ENCODE peak calls at places on chromosomes 3 and 15, in six cellular contexts. B is left ventricle myocardium inferior, W is GM12864, C is transverse colon, F is colonic mucosa, O is hepatocyte. G is an unnamed sample.

GRCh38 chr3:181940703-181941102 is 229.0 kb downstream of the SOX2 start:
- DNase-seq in B (no peak), W (no peak), C (no peak), F (no peak), O (no peak), G (no peak)

GRCh38 chr3:122215592-122216298 is 32.3 kb downstream of the CASR start:
- DNase-seq in B (no peak), W (no peak), C (no peak), F (no peak), O (no peak), G (no peak)

GRCh38 chr3:72584262-72584661 is 264.0 kb downstream of the SHQ1 start:
- DNase-seq in B (no peak), W (no peak), C (no peak), F (no peak), O (no peak), G (no peak)

GRCh38 chr3:195081242-195081963 is 189.6 kb downstream of the XXYLT1 start:
- DNase-seq in B (peak; percentile 13), W (no peak), C (no peak), F (no peak), O (no peak), G (no peak)

GRCh38 chr3:43707998-43708397 is 17.3 kb downstream of the ABHD5 start:
- DNase-seq in B (no peak), W (no peak), C (no peak), F (no peak), O (no peak), G (no peak)

GRCh38 chr3:129063091-129063640 is 2.6 kb downstream of the GP9 start:
- DNase-seq in B (no peak), W (no peak), C (no peak), F (no peak), O (no peak), G (no peak)

GRCh38 chr3:73552700-73553099 is 72.0 kb downstream of the PDZRN3 start:
- DNase-seq in B (no peak), W (no peak), C (no peak), F (no peak), O (no peak), G (no peak)

GRCh38 chr3:69288161-69288895 is 97.6 kb downstream of the FRMD4B start:
- DNase-seq in B (no peak), W (no peak), C (no peak), F (no peak), O (no peak), G (peak; percentile 86)

GRCh38 chr3:15636028-15636709 is 34.6 kb downstream of the BTD start:
- DNase-seq in B (no peak), W (no peak), C (no peak), F (no peak), O (no peak), G (peak; percentile 82)

GRCh38 chr3:70358978-70359580 is 46.6 kb upstream of the MDFIC2 start:
- DNase-seq in B (no peak), W (no peak), C (no peak), F (peak; percentile 19), O (peak; percentile 35), G (peak; percentile 43)

GRCh38 chr15:77644543-77645247 is 12.0 kb upstream of the LINGO1 start:
- DNase-seq in B (no peak), W (no peak), C (peak; percentile 18), F (no peak), O (no peak), G (no peak)

GRCh38 chr3:160801386-160802118 is 45.5 kb downstream of the PPM1L start:
- DNase-seq in B (peak; percentile 24), W (peak; percentile 27), C (peak; percentile 63), F (peak; percentile 65), O (peak; percentile 43), G (peak; percentile 82)

GRCh38 chr3:151276038-151277027 is 2.0 kb downstream of the P2RY14 start:
- DNase-seq in B (no peak), W (no peak), C (no peak), F (no peak), O (no peak), G (peak; percentile 52)

GRCh38 chr3:40130721-40131120 is 178.8 kb upstream of the EIF1B start:
- DNase-seq in B (no peak), W (no peak), C (no peak), F (no peak), O (no peak), G (no peak)

GRCh38 chr3:12663311-12663935 is 494 bp downstream of the RAF1 start:
- DNase-seq in B (peak; percentile 39), W (no peak), C (peak; percentile 48), F (peak; percentile 55), O (peak; percentile 53), G (no peak)

GRCh38 chr15:39429898-39430357 is 151.0 kb upstream of the THBS1 start:
- DNase-seq in B (no peak), W (no peak), C (no peak), F (no peak), O (peak; percentile 19), G (peak; percentile 72)

GRCh38 chr3:184647405-184647936 is 64.4 kb downstream of the MAGEF1 start:
- DNase-seq in B (no peak), W (no peak), C (no peak), F (no peak), O (no peak), G (no peak)

GRCh38 chr3:195907730-195908438 is 467 bp downstream of the TNK2 start:
- DNase-seq in B (no peak), W (no peak), C (peak; percentile 71), F (peak; percentile 67), O (peak; percentile 68), G (peak; percentile 73)

GRCh38 chr15:61169904-61170695 is 59.0 kb downstream of the RORA start:
- DNase-seq in B (no peak), W (peak; percentile 36), C (no peak), F (no peak), O (no peak), G (peak; percentile 65)

GRCh38 chr3:129173206-129173605 is 10.5 kb downstream of the CNBP start:
- DNase-seq in B (no peak), W (no peak), C (no peak), F (no peak), O (no peak), G (no peak)

GRCh38 chr3:17800232-17800631 is 57.8 kb upstream of the TBC1D5 start:
- DNase-seq in B (no peak), W (no peak), C (no peak), F (no peak), O (no peak), G (no peak)

GRCh38 chr3:194964809-194965208 is 279.1 kb downstream of the FAM43A start:
- DNase-seq in B (no peak), W (no peak), C (no peak), F (no peak), O (no peak), G (no peak)

GRCh38 chr3:9091811-9092210 is 128.5 kb upstream of the RAD18 start:
- DNase-seq in B (no peak), W (no peak), C (no peak), F (no peak), O (no peak), G (no peak)

GRCh38 chr3:180059351-180059750 is 22.6 kb upstream of the PEX5L start:
- DNase-seq in B (no peak), W (no peak), C (no peak), F (no peak), O (no peak), G (no peak)

GRCh38 chr3:180066598-180066997 is 29.9 kb upstream of the PEX5L start:
- DNase-seq in B (no peak), W (no peak), C (no peak), F (no peak), O (no peak), G (no peak)

GRCh38 chr3:180062771-180063170 is 26.0 kb upstream of the PEX5L start:
- DNase-seq in B (no peak), W (no peak), C (no peak), F (no peak), O (no peak), G (no peak)

GRCh38 chr3:180063783-180064182 is 27.0 kb upstream of the PEX5L start:
- DNase-seq in B (no peak), W (no peak), C (no peak), F (no peak), O (no peak), G (no peak)
- TF ChIP-seq CTCF in B (no peak), W (no peak), C (no peak), F (no peak), O (no peak), G (no peak)

GRCh38 chr3:180417241-180417640 is 184.7 kb upstream of the TTC14 start:
- DNase-seq in B (no peak), W (no peak), C (no peak), F (no peak), O (no peak), G (no peak)

GRCh38 chr3:180421711-180422110 is 180.3 kb upstream of the TTC14 start:
- DNase-seq in B (no peak), W (no peak), C (no peak), F (no peak), O (no peak), G (no peak)

GRCh38 chr3:180420804-180421203 is 181.2 kb upstream of the TTC14 start:
- DNase-seq in B (no peak), W (no peak), C (no peak), F (no peak), O (no peak), G (no peak)

GRCh38 chr3:180421221-180421620 is 180.7 kb upstream of the TTC14 start:
- DNase-seq in B (no peak), W (no peak), C (no peak), F (no peak), O (no peak), G (no peak)

GRCh38 chr3:180420016-180420415 is 181.9 kb upstream of the TTC14 start:
- DNase-seq in B (no peak), W (no peak), C (no peak), F (no peak), O (no peak), G (no peak)
- H3K4me3 ChIP-seq in B (no peak overlapping the region), W (no peak overlapping the region), C (no peak overlapping the region), F (no peak overlapping the region), O (no peak overlapping the region), G (no peak overlapping the region)

GRCh38 chr3:149958171-149958796 is 12.4 kb downstream of the PFN2 start:
- DNase-seq in B (no peak), W (no peak), C (no peak), F (no peak), O (no peak), G (peak; percentile 9)
- TF ChIP-seq CTCF in B (no peak), W (no peak), C (no peak), F (no peak), O (no peak), G (no peak)

GRCh38 chr3:23942546-23942945 is 2.5 kb upstream of the NR1D2 start:
- DNase-seq in B (no peak), W (no peak), C (no peak), F (no peak), O (no peak), G (no peak)

GRCh38 chr3:23944861-23945652 is at the start of gene NR1D2:
- DNase-seq in B (peak; percentile 88), W (no peak), C (peak; percentile 89), F (peak; percentile 87), O (peak; percentile 95), G (peak; percentile 93)

GRCh38 chr3:23944007-23944760 is 902 bp upstream of the NR1D2 start:
- DNase-seq in B (no peak), W (no peak), C (no peak), F (no peak), O (no peak), G (no peak)

GRCh38 chr3:23945903-23946751 is 1.0 kb downstream of the NR1D2 start:
- DNase-seq in B (peak; percentile 98), W (peak; percentile 71), C (peak; percentile 99), F (peak; percentile 98), O (peak; percentile 99), G (peak; percentile 99)

DNA sequence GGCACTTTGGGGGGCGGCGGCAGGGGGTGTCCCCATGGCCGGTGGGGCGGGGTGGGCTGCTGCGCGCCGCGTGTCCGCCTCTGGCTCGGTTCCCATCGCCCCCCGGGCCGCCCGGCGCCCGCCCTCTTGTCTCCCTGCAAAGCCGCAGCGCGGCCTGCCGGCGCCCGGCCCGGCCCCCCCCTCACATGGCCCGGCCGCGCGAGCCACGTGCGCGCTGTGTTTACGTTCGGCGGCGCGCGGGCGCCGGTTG is 492 bp downstream of the NR1D2 start:
- DNase-seq in B (no peak), W (no peak), C (no peak), F (no peak), O (no peak), G (no peak)
- H3K4me3 ChIP-seq in B (peak overlapping the region; percentile 80), W (peak overlapping the region; percentile 91), C (peak overlapping the region; percentile 97), F (peak overlapping the region; percentile 54), O (peak overlapping the region; percentile 62), G (peak overlapping the region; percentile 51)